ENCODE peak calls at places on chromosomes 3 and 15, in eight cellular contexts. D, E, X, G, W, N, S and Z are unnamed samples.

GRCh38 chr15:39828374-39828931 is 45.8 kb upstream of the FSIP1 start:
- DNase-seq in W (no peak), G (peak), D (no peak), N (no peak), S (no peak), E (peak), X (peak), Z (peak)

GRCh38 chr15:76293361-76293760 is 17.9 kb downstream of the ETFA start:
- DNase-seq in W (no peak), G (no peak), S (no peak), N (no peak), E (no peak), D (peak), X (no peak), Z (no peak)

GRCh38 chr3:94303897-94304296 is 241.0 kb downstream of the NSUN3 start:
- DNase-seq in E (no peak), D (no peak), G (no peak), X (no peak), N (no peak), S (no peak), W (no peak), Z (peak)

GRCh38 chr3:149273096-149273751 is 51.6 kb upstream of the CP start:
- DNase-seq in D (peak), N (peak), S (peak), G (peak), E (peak), W (no peak), X (peak), Z (peak)

GRCh38 chr15:89492111-89492641 is 4.2 kb downstream of the RHCG start:
- DNase-seq in D (no peak), E (peak), X (no peak), G (peak), W (no peak), N (no peak), S (no peak), Z (peak)

GRCh38 chr3:114178770-114179368 is at the start of gene DRD3:
- DNase-seq in W (no peak), E (peak), N (peak), S (no peak), G (peak), D (peak), X (no peak), Z (peak)

GRCh38 chr15:82114660-82115059 is 68.8 kb upstream of the MEX3B start:
- DNase-seq in D (no peak), S (no peak), W (no peak), N (no peak), E (no peak), G (no peak), X (no peak), Z (no peak)

GRCh38 chr3:139231555-139232281 is 112.1 kb upstream of the MRPS22 start:
- DNase-seq in G (no peak), S (no peak), X (no peak), E (no peak), W (no peak), D (no peak), N (no peak), Z (no peak)

GRCh38 chr15:54428596-54428995 is 450.4 kb downstream of the UNC13C start:
- DNase-seq in G (no peak), N (no peak), W (no peak), E (no peak), S (no peak), X (no peak), D (no peak), Z (no peak)

GRCh38 chr3:159168788-159169187 is 366.9 kb downstream of the MFSD1 start:
- DNase-seq in S (no peak), W (no peak), X (no peak), N (no peak), D (no peak), G (no peak), E (no peak), Z (no peak)

GRCh38 chr3:12875857-12876451 is 34.6 kb upstream of the RPL32 start:
- DNase-seq in E (peak), D (no peak), X (no peak), G (no peak), N (no peak), W (peak), S (no peak), Z (peak)

GRCh38 chr3:182045721-182046120 is 334.0 kb downstream of the SOX2 start:
- DNase-seq in E (peak), W (no peak), S (no peak), D (no peak), X (no peak), G (no peak), N (no peak), Z (no peak)

GRCh38 chr3:156787015-156787414 is 39.1 kb upstream of the LEKR1 start:
- DNase-seq in G (no peak), S (no peak), X (no peak), W (no peak), D (no peak), E (no peak), N (no peak), Z (peak)

GRCh38 chr3:98823791-98824190 is 60.7 kb downstream of the ST3GAL6 start:
- DNase-seq in D (no peak), N (no peak), E (no peak), W (no peak), X (no peak), S (no peak), G (no peak), Z (peak)

GRCh38 chr3:127844326-127844942 is 22.1 kb upstream of the MGLL start:
- DNase-seq in E (no peak), N (no peak), D (no peak), G (no peak), X (no peak), S (no peak), W (no peak), Z (no peak)

GRCh38 chr15:68653795-68654194 is 75.0 kb downstream of the CORO2B start:
- DNase-seq in X (no peak), G (no peak), W (no peak), E (no peak), D (no peak), N (no peak), S (no peak), Z (no peak)

GRCh38 chr3:172070799-172071198 is 31.4 kb downstream of the FNDC3B start:
- DNase-seq in S (no peak), D (no peak), X (no peak), W (no peak), G (no peak), E (no peak), N (no peak), Z (no peak)

GRCh38 chr3:17158941-17159682 is 274.4 kb downstream of the PLCL2 start:
- DNase-seq in E (no peak), X (no peak), D (no peak), W (no peak), N (no peak), G (no peak), S (no peak), Z (no peak)

GRCh38 chr15:82536409-82537350 is 3.6 kb downstream of the RPS17 start:
- DNase-seq in S (no peak), E (no peak), N (no peak), W (no peak), X (no peak), G (no peak), D (no peak), Z (no peak)

GRCh38 chr3:123295171-123295900 is 93.6 kb downstream of the SEC22A start:
- DNase-seq in X (no peak), D (no peak), W (no peak), S (no peak), G (no peak), N (no peak), E (no peak), Z (peak)

GRCh38 chr3:72379500-72380187 is 468.6 kb downstream of the SHQ1 start:
- DNase-seq in N (no peak), D (peak), W (no peak), G (no peak), E (no peak), S (no peak), X (no peak), Z (no peak)

GRCh38 chr3:71016141-71016845 is 567.2 kb downstream of the FOXP1 start:
- DNase-seq in N (no peak), X (no peak), E (no peak), G (no peak), D (no peak), W (no peak), S (no peak), Z (no peak)

GRCh38 chr3:170055209-170055608 is 17.4 kb downstream of the GPR160 start:
- DNase-seq in S (no peak), N (no peak), E (no peak), G (no peak), W (no peak), D (peak), X (no peak), Z (no peak)

GRCh38 chr15:39669671-39670070 is 88.8 kb downstream of the THBS1 start:
- DNase-seq in W (no peak), D (no peak), X (peak), S (no peak), G (no peak), E (no peak), N (no peak), Z (no peak)

GRCh38 chr3:164533275-164533674 is 545.0 kb downstream of the SI start:
- DNase-seq in E (no peak), W (no peak), D (no peak), S (no peak), G (no peak), X (peak), N (no peak), Z (no peak)

GRCh38 chr3:5376761-5377160 is 189.3 kb downstream of the EDEM1 start:
- DNase-seq in S (peak), E (peak), W (no peak), X (no peak), G (no peak), D (no peak), N (no peak), Z (peak)

GRCh38 chr3:178202199-178202598 is 334.0 kb upstream of the KCNMB2 start:
- DNase-seq in N (no peak), G (no peak), E (no peak), D (no peak), X (peak), W (no peak), S (no peak), Z (no peak)

GRCh38 chr3:135860761-135861160 is 104.8 kb upstream of the PPP2R3A start:
- DNase-seq in S (no peak), D (no peak), W (no peak), G (no peak), N (no peak), X (peak), E (no peak), Z (no peak)

GRCh38 chr15:75606711-75607684 is 18.5 kb downstream of the SNUPN start:
- DNase-seq in X (no peak), W (no peak), N (no peak), G (no peak), S (no peak), E (no peak), D (no peak), Z (no peak)

GRCh38 chr15:99537344-99537743 is 28.4 kb upstream of the MEF2A start:
- DNase-seq in E (no peak), X (no peak), S (no peak), D (no peak), G (no peak), N (no peak), W (no peak), Z (no peak)

GRCh38 chr3:55267206-55267930 is 219.7 kb downstream of the WNT5A start:
- DNase-seq in N (no peak), G (no peak), D (peak), S (no peak), X (no peak), E (no peak), W (no peak), Z (no peak)

GRCh38 chr15:89023311-89023961 is 64.8 kb upstream of the ABHD2 start:
- DNase-seq in D (no peak), N (no peak), S (no peak), W (no peak), E (no peak), X (no peak), G (no peak), Z (no peak)

GRCh38 chr3:59733041-59733809 is 683.4 kb upstream of the CFAP20DC start:
- DNase-seq in E (peak), N (no peak), X (no peak), D (no peak), S (no peak), W (no peak), G (no peak), Z (peak)